ENCODE peak calls at places on chromosomes 4 and X, in six cellular contexts. One of them, this sample, is unnamed.

GRCh38 chr4:98341309-98341708 is 80.1 kb downstream of the RAP1GDS1 start:
- DNase-seq in left colon: no peak
- DNase-seq in colonic mucosa: no peak
- DNase-seq in left cardiac atrium: no peak
- DNase-seq in astrocyte of the cerebellum: peak
- DNase-seq in AG08395: peak
- DNase-seq in this sample: no peak

GRCh38 chr4:119518915-119519410 is 109.6 kb downstream of the PDE5A start:
- DNase-seq in left cardiac atrium: no peak
- DNase-seq in AG08395: no peak
- DNase-seq in left colon: no peak
- DNase-seq in colonic mucosa: no peak
- DNase-seq in astrocyte of the cerebellum: no peak
- DNase-seq in this sample: no peak

GRCh38 chrX:69144854-69145253 is 20.4 kb downstream of the PJA1 start:
- DNase-seq in AG08395: no peak
- DNase-seq in colonic mucosa: no peak
- DNase-seq in astrocyte of the cerebellum: no peak
- DNase-seq in left colon: no peak
- DNase-seq in left cardiac atrium: no peak
- DNase-seq in this sample: no peak

GRCh38 chrX:124194209-124194608 is 138.3 kb upstream of the TEX13D start:
- DNase-seq in astrocyte of the cerebellum: no peak
- DNase-seq in colonic mucosa: no peak
- DNase-seq in AG08395: peak
- DNase-seq in left cardiac atrium: peak
- DNase-seq in left colon: peak
- DNase-seq in this sample: no peak

GRCh38 chrX:109155161-109155560 is 326.7 kb downstream of the GUCY2F start:
- DNase-seq in AG08395: no peak
- DNase-seq in left cardiac atrium: no peak
- DNase-seq in astrocyte of the cerebellum: no peak
- DNase-seq in colonic mucosa: no peak
- DNase-seq in left colon: no peak
- DNase-seq in this sample: no peak

GRCh38 chr4:80484707-80485106 is 149.2 kb downstream of the CFAP299 start:
- DNase-seq in AG08395: no peak
- DNase-seq in astrocyte of the cerebellum: no peak
- DNase-seq in colonic mucosa: no peak
- DNase-seq in left cardiac atrium: no peak
- DNase-seq in left colon: no peak
- DNase-seq in this sample: no peak

GRCh38 chr4:84750260-84750955 is 167.5 kb downstream of the CDS1 start:
- DNase-seq in AG08395: peak
- DNase-seq in left colon: no peak
- DNase-seq in astrocyte of the cerebellum: peak
- DNase-seq in left cardiac atrium: no peak
- DNase-seq in colonic mucosa: no peak
- DNase-seq in this sample: no peak

GRCh38 chrX:106615041-106615440 is 3.3 kb downstream of the RADX start:
- DNase-seq in astrocyte of the cerebellum: no peak
- DNase-seq in left colon: no peak
- DNase-seq in left cardiac atrium: no peak
- DNase-seq in AG08395: no peak
- DNase-seq in colonic mucosa: no peak
- DNase-seq in this sample: no peak

GRCh38 chrX:13845721-13846378 is 29.0 kb upstream of the GPM6B start:
- DNase-seq in AG08395: no peak
- DNase-seq in astrocyte of the cerebellum: no peak
- DNase-seq in left colon: no peak
- DNase-seq in left cardiac atrium: no peak
- DNase-seq in colonic mucosa: no peak
- DNase-seq in this sample: no peak

GRCh38 chrX:1673337-1673736 is 58.5 kb downstream of the ASMT start:
- DNase-seq in left cardiac atrium: no peak
- DNase-seq in AG08395: peak
- DNase-seq in left colon: no peak
- DNase-seq in astrocyte of the cerebellum: no peak
- DNase-seq in colonic mucosa: peak
- DNase-seq in this sample: no peak

This sample was measured in brain pericyte.